ENCODE peak calls at places on chromosomes 3 and 15, in nine cellular contexts. One of them, this sample, is unnamed.

GRCh38 chr3:46539443-46540005 is 26.6 kb downstream of the LRRC2 start:
- DNase-seq in stomach: no peak
- DNase-seq in endothelial cell of umbilical vein: no peak
- DNase-seq in transverse colon: no peak
- DNase-seq in GM12878: no peak
- DNase-seq in HepG2: no peak
- DNase-seq in HCT116: no peak
- DNase-seq in spleen: no peak
- DNase-seq in GM12892: no peak
- DNase-seq in this sample: no peak

GRCh38 chr15:27844018-27844666 is 255.0 kb downstream of the OCA2 start:
- DNase-seq in spleen: no peak
- DNase-seq in GM12892: no peak
- DNase-seq in transverse colon: no peak
- DNase-seq in stomach: no peak
- DNase-seq in HCT116: no peak
- DNase-seq in HepG2: no peak
- DNase-seq in endothelial cell of umbilical vein: no peak
- DNase-seq in GM12878: no peak
- DNase-seq in this sample: no peak

GRCh38 chr3:78645628-78646310 is 1122.0 kb downstream of the ROBO1 start:
- DNase-seq in GM12878: peak; percentile 39
- DNase-seq in stomach: no peak
- DNase-seq in endothelial cell of umbilical vein: peak; percentile 84
- DNase-seq in GM12892: no peak
- DNase-seq in transverse colon: no peak
- DNase-seq in HepG2: peak; percentile 78
- DNase-seq in spleen: no peak
- DNase-seq in HCT116: peak; percentile 28
- DNase-seq in this sample: no peak

GRCh38 chr3:195133462-195133861 is 137.5 kb downstream of the XXYLT1 start:
- DNase-seq in GM12878: no peak
- DNase-seq in HepG2: no peak
- DNase-seq in endothelial cell of umbilical vein: no peak
- DNase-seq in GM12892: no peak
- DNase-seq in spleen: no peak
- DNase-seq in HCT116: no peak
- DNase-seq in transverse colon: peak; percentile 60
- DNase-seq in stomach: no peak
- DNase-seq in this sample: no peak

GRCh38 chr3:12875857-12876451 is 34.6 kb upstream of the RPL32 start:
- DNase-seq in HCT116: no peak
- DNase-seq in GM12878: no peak
- DNase-seq in stomach: peak; percentile 62
- DNase-seq in spleen: no peak
- DNase-seq in HepG2: no peak
- DNase-seq in endothelial cell of umbilical vein: peak; percentile 20
- DNase-seq in GM12892: no peak
- DNase-seq in transverse colon: peak; percentile 46
- DNase-seq in this sample: no peak

GRCh38 chr15:96878129-96878528 is 547.6 kb downstream of the NR2F2 start:
- DNase-seq in stomach: no peak
- DNase-seq in GM12878: no peak
- DNase-seq in HepG2: no peak
- DNase-seq in endothelial cell of umbilical vein: no peak
- DNase-seq in HCT116: no peak
- DNase-seq in spleen: no peak
- DNase-seq in transverse colon: no peak
- DNase-seq in GM12892: no peak
- DNase-seq in this sample: no peak

GRCh38 chr15:55774113-55774970 is 31.4 kb upstream of the PRTG start:
- DNase-seq in transverse colon: peak; percentile 38
- DNase-seq in spleen: no peak
- DNase-seq in stomach: peak; percentile 29
- DNase-seq in HepG2: peak; percentile 33
- DNase-seq in GM12892: peak; percentile 28
- DNase-seq in GM12878: no peak
- DNase-seq in endothelial cell of umbilical vein: peak; percentile 44
- DNase-seq in HCT116: peak; percentile 40
- DNase-seq in this sample: peak; percentile 30

GRCh38 chr3:37254316-37254715 is 79.9 kb upstream of the LRRFIP2 start:
- DNase-seq in GM12878: no peak
- DNase-seq in transverse colon: no peak
- DNase-seq in HepG2: no peak
- DNase-seq in endothelial cell of umbilical vein: no peak
- DNase-seq in GM12892: no peak
- DNase-seq in stomach: no peak
- DNase-seq in HCT116: no peak
- DNase-seq in spleen: no peak
- DNase-seq in this sample: no peak

GRCh38 chr3:122789585-122790273 is 3.9 kb downstream of the HSPBAP1 start:
- DNase-seq in stomach: no peak
- DNase-seq in HCT116: no peak
- DNase-seq in GM12878: no peak
- DNase-seq in GM12892: no peak
- DNase-seq in HepG2: no peak
- DNase-seq in spleen: no peak
- DNase-seq in endothelial cell of umbilical vein: no peak
- DNase-seq in transverse colon: no peak
- DNase-seq in this sample: no peak

GRCh38 chr3:26091096-26091495 is 301.2 kb downstream of the OXSM start:
- DNase-seq in transverse colon: no peak
- DNase-seq in GM12878: no peak
- DNase-seq in stomach: no peak
- DNase-seq in endothelial cell of umbilical vein: no peak
- DNase-seq in HCT116: no peak
- DNase-seq in GM12892: no peak
- DNase-seq in spleen: no peak
- DNase-seq in HepG2: no peak
- DNase-seq in this sample: no peak

GRCh38 chr15:71261934-71262333 is 146.7 kb downstream of the THSD4 start:
- DNase-seq in GM12892: no peak
- DNase-seq in stomach: no peak
- DNase-seq in transverse colon: no peak
- DNase-seq in endothelial cell of umbilical vein: no peak
- DNase-seq in HepG2: no peak
- DNase-seq in GM12878: no peak
- DNase-seq in HCT116: no peak
- DNase-seq in spleen: no peak
- DNase-seq in this sample: no peak

GRCh38 chr3:20696393-20697045 is 510.5 kb upstream of the SGO1 start:
- DNase-seq in endothelial cell of umbilical vein: no peak
- DNase-seq in HCT116: no peak
- DNase-seq in stomach: no peak
- DNase-seq in transverse colon: no peak
- DNase-seq in GM12878: no peak
- DNase-seq in spleen: no peak
- DNase-seq in HepG2: no peak
- DNase-seq in GM12892: no peak
- DNase-seq in this sample: no peak

GRCh38 chr3:50617911-50618481 is 1.0 kb downstream of the MAPKAPK3 start:
- DNase-seq in GM12878: no peak
- DNase-seq in HepG2: no peak
- DNase-seq in GM12892: no peak
- DNase-seq in spleen: no peak
- DNase-seq in endothelial cell of umbilical vein: no peak
- DNase-seq in HCT116: no peak
- DNase-seq in transverse colon: no peak
- DNase-seq in stomach: no peak
- DNase-seq in this sample: no peak

GRCh38 chr15:48798319-48798718 is 12.6 kb downstream of the CEP152 start:
- DNase-seq in transverse colon: no peak
- DNase-seq in endothelial cell of umbilical vein: no peak
- DNase-seq in GM12878: no peak
- DNase-seq in HCT116: no peak
- DNase-seq in stomach: no peak
- DNase-seq in HepG2: no peak
- DNase-seq in GM12892: no peak
- DNase-seq in spleen: no peak
- DNase-seq in this sample: no peak

GRCh38 chr15:48795901-48796300 is 15.0 kb downstream of the CEP152 start:
- DNase-seq in GM12892: no peak
- DNase-seq in endothelial cell of umbilical vein: no peak
- DNase-seq in HCT116: no peak
- DNase-seq in transverse colon: no peak
- DNase-seq in GM12878: no peak
- DNase-seq in stomach: no peak
- DNase-seq in HepG2: no peak
- DNase-seq in spleen: no peak
- DNase-seq in this sample: no peak

GRCh38 chr15:48796521-48796920 is 14.3 kb downstream of the CEP152 start:
- DNase-seq in stomach: no peak
- DNase-seq in GM12892: no peak
- DNase-seq in endothelial cell of umbilical vein: no peak
- DNase-seq in HepG2: no peak
- DNase-seq in HCT116: no peak
- DNase-seq in GM12878: no peak
- DNase-seq in spleen: no peak
- DNase-seq in transverse colon: no peak
- DNase-seq in this sample: no peak

GRCh38 chr15:48794697-48795134 is 16.2 kb downstream of the CEP152 start:
- DNase-seq in transverse colon: no peak
- DNase-seq in endothelial cell of umbilical vein: peak; percentile 17
- DNase-seq in GM12878: peak; percentile 69
- DNase-seq in spleen: no peak
- DNase-seq in stomach: no peak
- DNase-seq in GM12892: peak; percentile 8
- DNase-seq in HepG2: no peak
- DNase-seq in HCT116: no peak
- DNase-seq in this sample: no peak

DNA sequence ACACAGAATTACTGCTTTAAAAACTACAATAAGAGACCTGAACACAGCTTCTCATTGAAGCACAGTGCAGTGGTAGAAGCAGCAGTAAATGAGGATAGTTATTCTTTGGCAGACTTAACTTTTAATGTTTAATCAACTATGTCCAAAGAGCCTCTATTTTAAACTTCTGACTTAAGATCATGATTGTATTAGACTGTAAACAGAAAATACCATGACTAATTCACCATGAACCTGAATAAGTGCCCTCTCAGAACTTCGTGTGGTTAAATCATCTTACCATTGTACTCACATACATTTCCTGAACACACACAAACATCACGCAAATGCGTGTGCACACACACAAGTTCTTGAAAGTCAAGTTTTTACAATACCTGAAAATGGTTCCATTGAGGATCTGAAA is 13.9 kb downstream of the CEP152 start:
- DNase-seq in GM12892: no peak
- DNase-seq in GM12878: peak; percentile 28
- DNase-seq in endothelial cell of umbilical vein: peak; percentile 39
- DNase-seq in transverse colon: no peak
- DNase-seq in stomach: no peak
- DNase-seq in HepG2: no peak
- DNase-seq in spleen: no peak
- DNase-seq in HCT116: no peak
- DNase-seq in this sample: no peak
- TF ChIP-seq POLR2A in GM12892: no peak
- TF ChIP-seq POLR2A in GM12878: no peak
- TF ChIP-seq POLR2A in endothelial cell of umbilical vein: no peak
- TF ChIP-seq POLR2A in transverse colon: no peak
- TF ChIP-seq POLR2A in stomach: no peak
- TF ChIP-seq POLR2A in HepG2: no peak
- TF ChIP-seq POLR2A in spleen: no peak
- TF ChIP-seq POLR2A in HCT116: no peak
- TF ChIP-seq POLR2A in this sample: no peak

GRCh38 chr3:48188266-48189201 is at the start of gene CDC25A:
- DNase-seq in GM12878: peak; percentile 97
- DNase-seq in GM12892: peak; percentile 93
- DNase-seq in transverse colon: peak; percentile 98
- DNase-seq in HepG2: peak; percentile 99
- DNase-seq in endothelial cell of umbilical vein: peak; percentile 99
- DNase-seq in stomach: peak; percentile 96
- DNase-seq in spleen: peak; percentile 97
- DNase-seq in HCT116: peak; percentile 98
- DNase-seq in this sample: peak; percentile 94
- TF ChIP-seq POLR2AphosphoS5 in GM12878: peak; percentile 66
- TF ChIP-seq POLR2AphosphoS5 in GM12892: peak; percentile 78
- TF ChIP-seq POLR2AphosphoS5 in transverse colon: peak; percentile 57
- TF ChIP-seq POLR2AphosphoS5 in HepG2: peak; percentile 71
- TF ChIP-seq POLR2AphosphoS5 in endothelial cell of umbilical vein: no peak
- TF ChIP-seq POLR2AphosphoS5 in stomach: peak; percentile 49
- TF ChIP-seq POLR2AphosphoS5 in spleen: peak; percentile 79
- TF ChIP-seq POLR2AphosphoS5 in HCT116: peak; percentile 72
- TF ChIP-seq POLR2AphosphoS5 in this sample: no peak

GRCh38 chr15:33968224-33968623 is at the start of gene CHRM5:
- DNase-seq in GM12878: no peak
- DNase-seq in spleen: no peak
- DNase-seq in HepG2: no peak
- DNase-seq in stomach: no peak
- DNase-seq in transverse colon: no peak
- DNase-seq in HCT116: no peak
- DNase-seq in GM12892: no peak
- DNase-seq in endothelial cell of umbilical vein: peak; percentile 6
- DNase-seq in this sample: no peak
- TF ChIP-seq POLR2A in GM12878: no peak
- TF ChIP-seq POLR2A in spleen: no peak
- TF ChIP-seq POLR2A in HepG2: no peak
- TF ChIP-seq POLR2A in stomach: no peak
- TF ChIP-seq POLR2A in transverse colon: no peak
- TF ChIP-seq POLR2A in HCT116: no peak
- TF ChIP-seq POLR2A in GM12892: no peak
- TF ChIP-seq POLR2A in endothelial cell of umbilical vein: no peak
- TF ChIP-seq POLR2A in this sample: no peak

GRCh38 chr3:49237344-49237743 is 39.7 kb downstream of the C3orf62 start:
- DNase-seq in HCT116: no peak
- DNase-seq in GM12892: no peak
- DNase-seq in spleen: no peak
- DNase-seq in stomach: no peak
- DNase-seq in GM12878: no peak
- DNase-seq in HepG2: no peak
- DNase-seq in endothelial cell of umbilical vein: no peak
- DNase-seq in transverse colon: no peak
- DNase-seq in this sample: no peak

GRCh38 chr3:49236226-49236625 is 40.8 kb downstream of the C3orf62 start:
- DNase-seq in HepG2: no peak
- DNase-seq in stomach: no peak
- DNase-seq in GM12892: no peak
- DNase-seq in GM12878: no peak
- DNase-seq in spleen: no peak
- DNase-seq in endothelial cell of umbilical vein: peak; percentile 82
- DNase-seq in HCT116: no peak
- DNase-seq in transverse colon: no peak
- DNase-seq in this sample: no peak

GRCh38 chr3:49238274-49239127 is 38.5 kb downstream of the C3orf62 start:
- DNase-seq in transverse colon: peak; percentile 33
- DNase-seq in HepG2: peak; percentile 88
- DNase-seq in endothelial cell of umbilical vein: peak; percentile 99
- DNase-seq in GM12892: no peak
- DNase-seq in HCT116: no peak
- DNase-seq in stomach: peak; percentile 25
- DNase-seq in GM12878: peak; percentile 34
- DNase-seq in spleen: no peak
- DNase-seq in this sample: no peak
- TF ChIP-seq POLR2AphosphoS5 in transverse colon: peak; percentile 86
- TF ChIP-seq POLR2AphosphoS5 in HepG2: no peak
- TF ChIP-seq POLR2AphosphoS5 in endothelial cell of umbilical vein: no peak
- TF ChIP-seq POLR2AphosphoS5 in GM12892: peak; percentile 60
- TF ChIP-seq POLR2AphosphoS5 in HCT116: no peak
- TF ChIP-seq POLR2AphosphoS5 in stomach: peak; percentile 33
- TF ChIP-seq POLR2AphosphoS5 in GM12878: no peak
- TF ChIP-seq POLR2AphosphoS5 in spleen: no peak
- TF ChIP-seq POLR2AphosphoS5 in this sample: no peak

This sample was measured in GM12891.